ENCODE peak calls at places on chromosomes 7 and 10, in nine cellular contexts. K is progenitor cell of endocrine pancreas, D is GM20000, Z is astrocyte, A is amygdala, U is T-helper 2 cell, I is GM23338, X is iris pigment epithelial cell, Y is H9. T is an unnamed sample.

GRCh38 chr10:75108684-75109458 is 2.6 kb upstream of the SAMD8 start:
- DNase-seq in K (peak; percentile 62), D (no peak), Z (no peak), A (no peak), U (no peak), I (peak; percentile 82), X (no peak), Y (peak; percentile 80), T (no peak)

GRCh38 chr10:47370015-47370767 is 13.9 kb downstream of the ZNF488 start:
- DNase-seq in K (no peak), D (no peak), Z (no peak), A (no peak), U (no peak), I (no peak), X (no peak), Y (peak; percentile 9), T (no peak)

GRCh38 chr10:125991009-125991788 is 94.8 kb downstream of the FANK1 start:
- DNase-seq in K (no peak), D (no peak), Z (no peak), A (no peak), U (no peak), I (no peak), X (no peak), Y (no peak), T (no peak)

GRCh38 chr10:34889004-34889869 is 74.1 kb upstream of the PARD3 start:
- DNase-seq in K (no peak), D (no peak), Z (peak; percentile 32), A (no peak), U (no peak), I (no peak), X (no peak), Y (no peak), T (no peak)

GRCh38 chr7:4726051-4726450 is 44.0 kb downstream of the FOXK1 start:
- DNase-seq in K (no peak), D (no peak), Z (no peak), A (no peak), U (no peak), I (no peak), X (no peak), Y (no peak), T (no peak)

GRCh38 chr10:88528791-88529190 is 54.3 kb downstream of the RNLS start:
- DNase-seq in K (no peak), D (no peak), Z (peak; percentile 48), A (no peak), U (no peak), I (no peak), X (no peak), Y (no peak), T (no peak)

GRCh38 chr7:108455524-108455832 is 758 bp downstream of the NRCAM start:
- DNase-seq in K (peak; percentile 24), D (peak; percentile 58), Z (no peak), A (no peak), U (no peak), I (no peak), X (no peak), Y (no peak), T (no peak)

GRCh38 chr7:112990619-112991018 is 96.0 kb downstream of the GPR85 start:
- DNase-seq in K (no peak), D (no peak), Z (peak; percentile 66), A (no peak), U (no peak), I (no peak), X (peak; percentile 71), Y (no peak), T (no peak)

GRCh38 chr10:20962165-20962564 is 65.1 kb upstream of the NEBL start:
- DNase-seq in K (no peak), D (no peak), Z (no peak), A (no peak), U (no peak), I (no peak), X (peak; percentile 49), Y (no peak), T (no peak)

GRCh38 chr7:45695249-45695995 is 121.3 kb downstream of the ADCY1 start:
- DNase-seq in K (no peak), D (no peak), Z (no peak), A (no peak), U (no peak), I (no peak), X (no peak), Y (no peak), T (no peak)

GRCh38 chr7:50748472-50748871 is 34.2 kb downstream of the GRB10 start:
- DNase-seq in K (no peak), D (no peak), Z (no peak), A (no peak), U (no peak), I (no peak), X (no peak), Y (no peak), T (no peak)

GRCh38 chr10:75430000-75430763 is 1.2 kb upstream of the LRMDA start:
- DNase-seq in K (no peak), D (no peak), Z (no peak), A (no peak), U (no peak), I (peak; percentile 73), X (no peak), Y (no peak), T (no peak)

GRCh38 chr7:7335215-7335614 is 152.9 kb downstream of the C1GALT1 start:
- DNase-seq in K (no peak), D (no peak), Z (no peak), A (no peak), U (no peak), I (no peak), X (no peak), Y (no peak), T (no peak)

GRCh38 chr7:130899638-130900401 is 165.8 kb upstream of the KLF14 start:
- DNase-seq in K (no peak), D (no peak), Z (no peak), A (no peak), U (no peak), I (no peak), X (no peak), Y (no peak), T (no peak)

GRCh38 chr7:148944935-148945934 is 61.1 kb upstream of the EZH2 start:
- DNase-seq in K (no peak), D (no peak), Z (peak; percentile 39), A (no peak), U (no peak), I (no peak), X (peak; percentile 43), Y (no peak), T (no peak)

GRCh38 chr10:48287417-48288391 is 13.2 kb upstream of the FRMPD2 start:
- DNase-seq in K (no peak), D (no peak), Z (no peak), A (peak; percentile 81), U (no peak), I (no peak), X (no peak), Y (no peak), T (no peak)

GRCh38 chr10:107813396-107813795 is 648.9 kb upstream of the SORCS1 start:
- DNase-seq in K (no peak), D (no peak), Z (no peak), A (no peak), U (no peak), I (no peak), X (no peak), Y (no peak), T (no peak)

GRCh38 chr10:70441877-70442205 is 360 bp upstream of the NODAL start:
- DNase-seq in K (no peak), D (no peak), Z (no peak), A (no peak), U (no peak), I (peak; percentile 61), X (no peak), Y (peak; percentile 72), T (no peak)

GRCh38 chr10:46305986-46306385 is 19.2 kb downstream of the ANTXRL start:
- DNase-seq in K (no peak), D (no peak), Z (no peak), A (no peak), U (no peak), I (no peak), X (no peak), Y (no peak), T (no peak)

GRCh38 chr10:110843031-110843430 is 28.7 kb upstream of the PDCD4 start:
- DNase-seq in K (no peak), D (peak; percentile 78), Z (no peak), A (no peak), U (peak; percentile 20), I (no peak), X (no peak), Y (no peak), T (peak; percentile 25)

GRCh38 chr7:150845471-150845870 is 6.8 kb upstream of the AOC1 start:
- DNase-seq in K (no peak), D (no peak), Z (no peak), A (peak; percentile 25), U (no peak), I (no peak), X (no peak), Y (peak; percentile 21), T (no peak)

GRCh38 chr10:58512470-58513188 is at the start of gene BICC1:
- DNase-seq in K (peak; percentile 46), D (peak; percentile 36), Z (peak; percentile 51), A (peak; percentile 7), U (no peak), I (peak; percentile 64), X (peak; percentile 44), Y (peak; percentile 42), T (no peak)

GRCh38 chr7:105691692-105692564 is 110.6 kb upstream of the EFCAB10 start:
- DNase-seq in K (no peak), D (peak; percentile 33), Z (peak; percentile 66), A (no peak), U (peak; percentile 76), I (peak; percentile 67), X (peak; percentile 92), Y (peak; percentile 67), T (peak; percentile 48)

GRCh38 chr7:123122951-123123350 is 76.8 kb downstream of the SLC13A1 start:
- DNase-seq in K (no peak), D (no peak), Z (no peak), A (no peak), U (no peak), I (no peak), X (no peak), Y (no peak), T (no peak)

GRCh38 chr7:78345979-78346378 is 547.4 kb downstream of the PHTF2 start:
- DNase-seq in K (no peak), D (no peak), Z (no peak), A (no peak), U (no peak), I (no peak), X (no peak), Y (no peak), T (no peak)

GRCh38 chr10:74071151-74071550 is 73.2 kb downstream of the VCL start:
- DNase-seq in K (no peak), D (no peak), Z (peak; percentile 94), A (no peak), U (no peak), I (peak; percentile 58), X (peak; percentile 90), Y (no peak), T (no peak)